ENCODE peak calls at places on chromosomes 7 and 10, in six cellular contexts. One of them, this sample, is unnamed.

GRCh38 chr10:60258429-60258797 is 131.3 kb downstream of the ANK3 start:
- DNase-seq in mammary epithelial cell: no peak
- DNase-seq in H54: no peak
- DNase-seq in dermis blood vessel endothelial cell: peak
- DNase-seq in glutamatergic neuron: no peak
- DNase-seq in non-pigmented ciliary epithelial cell: no peak
- DNase-seq in this sample: no peak

GRCh38 chr7:155653773-155654172 is 9.3 kb downstream of the RBM33 start:
- DNase-seq in non-pigmented ciliary epithelial cell: no peak
- DNase-seq in dermis blood vessel endothelial cell: no peak
- DNase-seq in H54: no peak
- DNase-seq in mammary epithelial cell: peak
- DNase-seq in glutamatergic neuron: no peak
- DNase-seq in this sample: no peak

GRCh38 chr7:73350311-73351068 is 22.5 kb downstream of the FKBP6 start:
- DNase-seq in H54: no peak
- DNase-seq in mammary epithelial cell: no peak
- DNase-seq in glutamatergic neuron: no peak
- DNase-seq in non-pigmented ciliary epithelial cell: no peak
- DNase-seq in dermis blood vessel endothelial cell: no peak
- DNase-seq in this sample: no peak

GRCh38 chr7:127708788-127709187 is 56.8 kb downstream of the SND1 start:
- DNase-seq in non-pigmented ciliary epithelial cell: peak
- DNase-seq in mammary epithelial cell: peak
- DNase-seq in dermis blood vessel endothelial cell: peak
- DNase-seq in glutamatergic neuron: peak
- DNase-seq in H54: peak
- DNase-seq in this sample: peak

GRCh38 chr7:4854916-4855315 is 6.9 kb downstream of the PAPOLB start:
- DNase-seq in non-pigmented ciliary epithelial cell: no peak
- DNase-seq in glutamatergic neuron: no peak
- DNase-seq in dermis blood vessel endothelial cell: no peak
- DNase-seq in H54: no peak
- DNase-seq in mammary epithelial cell: no peak
- DNase-seq in this sample: no peak

GRCh38 chr7:141695803-141696289 is 6.1 kb downstream of the DENND11 start:
- DNase-seq in mammary epithelial cell: no peak
- DNase-seq in glutamatergic neuron: peak
- DNase-seq in non-pigmented ciliary epithelial cell: no peak
- DNase-seq in H54: no peak
- DNase-seq in dermis blood vessel endothelial cell: no peak
- DNase-seq in this sample: peak

GRCh38 chr10:122251459-122252255 is 19.4 kb upstream of the BTBD16 start:
- DNase-seq in dermis blood vessel endothelial cell: no peak
- DNase-seq in H54: no peak
- DNase-seq in mammary epithelial cell: no peak
- DNase-seq in non-pigmented ciliary epithelial cell: no peak
- DNase-seq in glutamatergic neuron: no peak
- DNase-seq in this sample: no peak

GRCh38 chr10:15836797-15837196 is 23.5 kb downstream of the MINDY3 start:
- DNase-seq in non-pigmented ciliary epithelial cell: no peak
- DNase-seq in glutamatergic neuron: no peak
- DNase-seq in H54: no peak
- DNase-seq in mammary epithelial cell: no peak
- DNase-seq in dermis blood vessel endothelial cell: no peak
- DNase-seq in this sample: no peak

GRCh38 chr7:13988011-13988410 is 1.5 kb downstream of the ETV1 start:
- DNase-seq in H54: no peak
- DNase-seq in non-pigmented ciliary epithelial cell: no peak
- DNase-seq in glutamatergic neuron: no peak
- DNase-seq in dermis blood vessel endothelial cell: peak
- DNase-seq in mammary epithelial cell: peak
- DNase-seq in this sample: no peak

GRCh38 chr10:86410542-86411124 is 44.0 kb upstream of the GRID1 start:
- DNase-seq in non-pigmented ciliary epithelial cell: peak
- DNase-seq in dermis blood vessel endothelial cell: no peak
- DNase-seq in H54: no peak
- DNase-seq in glutamatergic neuron: no peak
- DNase-seq in mammary epithelial cell: no peak
- DNase-seq in this sample: no peak

GRCh38 chr10:30625110-30625509 is 4.4 kb downstream of the LYZL2 start:
- DNase-seq in H54: no peak
- DNase-seq in non-pigmented ciliary epithelial cell: no peak
- DNase-seq in mammary epithelial cell: no peak
- DNase-seq in dermis blood vessel endothelial cell: no peak
- DNase-seq in glutamatergic neuron: no peak
- DNase-seq in this sample: no peak

GRCh38 chr10:81104494-81104893 is 566.8 kb downstream of the SH2D4B start:
- DNase-seq in non-pigmented ciliary epithelial cell: no peak
- DNase-seq in glutamatergic neuron: no peak
- DNase-seq in dermis blood vessel endothelial cell: no peak
- DNase-seq in H54: no peak
- DNase-seq in mammary epithelial cell: no peak
- DNase-seq in this sample: no peak

GRCh38 chr7:123191132-123191531 is 8.6 kb downstream of the SLC13A1 start:
- DNase-seq in glutamatergic neuron: no peak
- DNase-seq in non-pigmented ciliary epithelial cell: no peak
- DNase-seq in mammary epithelial cell: peak
- DNase-seq in dermis blood vessel endothelial cell: no peak
- DNase-seq in H54: no peak
- DNase-seq in this sample: no peak

GRCh38 chr7:100022621-100023020 is 7.2 kb downstream of the ZKSCAN1 start:
- DNase-seq in dermis blood vessel endothelial cell: no peak
- DNase-seq in H54: no peak
- DNase-seq in non-pigmented ciliary epithelial cell: no peak
- DNase-seq in glutamatergic neuron: no peak
- DNase-seq in mammary epithelial cell: peak
- DNase-seq in this sample: peak

This sample was measured in Peyer's patch.